ENCODE peak calls at places on chromosomes 1 and 21, in four cellular contexts. H is head of caudate nucleus, R is NCI-H2171 treated with DMSO at 0.1 percent for 48 hours, Q is cerebellar nuclear complex. J is an unnamed sample.

GRCh38 chr1:49694251-49694827 is 329.4 kb downstream of the AGBL4 start:
- DNase-seq in H (no peak), R (no peak), Q (no peak), J (no peak)

GRCh38 chr1:116458695-116459094 is 85.7 kb downstream of the ATP1A1 start:
- DNase-seq in H (no peak), R (no peak), Q (no peak), J (no peak)

GRCh38 chr1:222754386-222755139 is 17.6 kb downstream of the FAM177B start:
- DNase-seq in H (no peak), R (no peak), Q (no peak), J (peak)

GRCh38 chr1:18654599-18654998 is 24.0 kb downstream of the PAX7 start:
- DNase-seq in H (no peak), R (no peak), Q (no peak), J (no peak)

GRCh38 chr1:232377494-232377770 is 252.5 kb downstream of the SIPA1L2 start:
- DNase-seq in H (no peak), R (no peak), Q (no peak), J (no peak)

GRCh38 chr1:175172503-175172902 is 20.1 kb downstream of the KIAA0040 start:
- DNase-seq in H (no peak), R (no peak), Q (no peak), J (no peak)

GRCh38 chr1:30329802-30330557 is 393.4 kb downstream of the MATN1 start:
- DNase-seq in H (no peak), R (no peak), Q (no peak), J (no peak)

GRCh38 chr1:41006942-41007865 is 14.3 kb downstream of the SLFNL1 start:
- DNase-seq in H (peak), R (no peak), Q (no peak), J (no peak)

GRCh38 chr1:24688621-24689195 is 45.6 kb downstream of the SRRM1 start:
- DNase-seq in H (peak), R (peak), Q (no peak), J (peak)

GRCh38 chr1:19113362-19114092 is 96.5 kb downstream of the UBR4 start:
- DNase-seq in H (peak), R (peak), Q (no peak), J (peak)

GRCh38 chr1:88530246-88530645 is 153.8 kb upstream of the PKN2 start:
- DNase-seq in H (no peak), R (no peak), Q (no peak), J (no peak)

GRCh38 chr21:39867198-39867650 is at the start of gene PCP4:
- DNase-seq in H (peak), R (peak), Q (no peak), J (peak)

GRCh38 chr1:46118856-46119255 is 13.6 kb downstream of the PIK3R3 start:
- DNase-seq in H (no peak), R (no peak), Q (no peak), J (no peak)

GRCh38 chr1:55474168-55474786 is 259.1 kb upstream of the USP24 start:
- DNase-seq in H (no peak), R (no peak), Q (no peak), J (no peak)

GRCh38 chr1:100354971-100355394 is 2.7 kb downstream of the CDC14A start:
- DNase-seq in H (no peak), R (peak), Q (no peak), J (peak)

GRCh38 chr1:96882096-96882495 is 160.5 kb downstream of the PTBP2 start:
- DNase-seq in H (no peak), R (no peak), Q (no peak), J (no peak)

GRCh38 chr1:112605633-112606327 is 13.2 kb downstream of the ST7L start:
- DNase-seq in H (no peak), R (no peak), Q (no peak), J (no peak)

GRCh38 chr1:111699268-111699667 is 39.9 kb downstream of the INKA2 start:
- DNase-seq in H (no peak), R (no peak), Q (no peak), J (no peak)

GRCh38 chr1:171048014-171048413 is 42.7 kb upstream of the FMO3 start:
- DNase-seq in H (no peak), R (no peak), Q (no peak), J (no peak)

GRCh38 chr1:169115891-169116585 is 9.5 kb downstream of the ATP1B1 start:
- DNase-seq in H (peak), R (no peak), Q (no peak), J (peak)

GRCh38 chr1:240399381-240399780 is 212.6 kb downstream of the GREM2 start:
- DNase-seq in H (peak), R (no peak), Q (no peak), J (peak)

GRCh38 chr1:69479734-69480133 is 88.0 kb upstream of the LRRC7 start:
- DNase-seq in H (no peak), R (no peak), Q (no peak), J (no peak)

GRCh38 chr21:18524097-18524496 is 120.5 kb upstream of the TMPRSS15 start:
- DNase-seq in H (no peak), R (no peak), Q (no peak), J (no peak)

GRCh38 chr1:44714944-44715571 is 15.9 kb downstream of the RNU5D-1 start:
- DNase-seq in H (peak), R (peak), Q (no peak), J (peak)

GRCh38 chr1:110188116-110188618 is 21.9 kb upstream of the KCNC4 start:
- DNase-seq in H (no peak), R (peak), Q (no peak), J (no peak)

GRCh38 chr1:157136133-157136532 is 2.1 kb downstream of the ETV3 start:
- DNase-seq in H (no peak), R (no peak), Q (no peak), J (no peak)

GRCh38 chr1:181936269-181936668 is 125.2 kb downstream of the ZNF648 start:
- DNase-seq in H (no peak), R (no peak), Q (no peak), J (no peak)